ENCODE peak calls at places on chromosomes 7 and 10, in five cellular contexts. R is neural progenitor cell, M is lower lobe of right lung, V is stomach, B is adrenal gland. F is an unnamed sample.

GRCh38 chr7:47373871-47374451 is 207.9 kb downstream of the TNS3 start:
- DNase-seq in R (no peak), B (no peak), V (peak; percentile 79), M (no peak), F (no peak)

GRCh38 chr7:157235357-157236018 is 96.8 kb downstream of the UBE3C start:
- DNase-seq in R (no peak), B (no peak), M (no peak), V (no peak), F (no peak)

GRCh38 chr10:48670978-48671913 is 13.4 kb upstream of the WDFY4 start:
- DNase-seq in B (no peak), V (no peak), M (no peak), R (peak; percentile 81), F (no peak)

GRCh38 chr7:87604264-87604663 is 3.6 kb upstream of the ABCB1 start:
- DNase-seq in M (no peak), R (no peak), V (no peak), B (no peak), F (no peak)

GRCh38 chr7:108265007-108265406 is 134.8 kb upstream of the LAMB4 start:
- DNase-seq in V (no peak), R (no peak), M (no peak), B (no peak), F (no peak)

GRCh38 chr10:132459252-132460028 is 62.4 kb downstream of the PWWP2B start:
- DNase-seq in B (peak; percentile 12), M (peak; percentile 42), R (no peak), V (peak; percentile 63), F (no peak)

GRCh38 chr10:81882011-81882410 is 7.0 kb downstream of the NRG3 start:
- DNase-seq in V (no peak), M (no peak), R (no peak), B (no peak), F (no peak)

GRCh38 chr10:78894089-78894840 is 174.5 kb upstream of the ZMIZ1 start:
- DNase-seq in R (no peak), V (no peak), M (no peak), B (no peak), F (no peak)

GRCh38 chr7:84251183-84251845 is 56.7 kb upstream of the SEMA3A start:
- DNase-seq in M (no peak), B (no peak), R (peak; percentile 44), V (no peak), F (no peak)

GRCh38 chr10:26832960-26833359 is 27.8 kb downstream of the ABI1 start:
- DNase-seq in B (no peak), M (no peak), V (no peak), R (peak; percentile 63), F (no peak)

GRCh38 chr7:17965600-17965999 is 25.3 kb upstream of the SNX13 start:
- DNase-seq in R (no peak), V (no peak), B (no peak), M (no peak), F (no peak)

GRCh38 chr7:123916240-123916724 is 8.8 kb upstream of the SPAM1 start:
- DNase-seq in B (no peak), V (no peak), R (peak; percentile 76), M (no peak), F (no peak)

GRCh38 chr7:139252451-139252850 is 21.4 kb downstream of the UBN2 start:
- DNase-seq in B (no peak), V (no peak), R (no peak), M (no peak), F (no peak)

GRCh38 chr10:129332476-129332875 is 134.6 kb upstream of the MGMT start:
- DNase-seq in R (peak; percentile 75), V (no peak), M (no peak), B (no peak), F (peak; percentile 13)

GRCh38 chr10:90960355-90960814 is 39.5 kb upstream of the ANKRD1 start:
- DNase-seq in B (peak; percentile 40), V (no peak), M (no peak), R (no peak), F (no peak)

GRCh38 chr7:20329389-20330175 is 1.1 kb upstream of the ITGB8 start:
- DNase-seq in M (peak; percentile 75), B (peak; percentile 68), V (peak; percentile 59), R (peak; percentile 82), F (no peak)

GRCh38 chr7:41378156-41378555 is 324.7 kb downstream of the INHBA start:
- DNase-seq in B (no peak), M (no peak), V (no peak), R (no peak), F (no peak)

GRCh38 chr10:74888947-74889661 is 62.7 kb downstream of the KAT6B start:
- DNase-seq in R (peak; percentile 39), M (no peak), V (no peak), B (no peak), F (no peak)

GRCh38 chr7:27167916-27168264 is 2.6 kb upstream of the HOXA9 start:
- DNase-seq in V (no peak), B (no peak), M (no peak), R (no peak), F (no peak)

GRCh38 chr10:89042547-89042946 is 51.9 kb downstream of the FAS start:
- DNase-seq in V (no peak), B (no peak), R (no peak), M (no peak), F (no peak)

GRCh38 chr10:76324283-76324682 is 892.9 kb downstream of the LRMDA start:
- DNase-seq in R (no peak), V (peak; percentile 37), B (peak; percentile 35), M (peak; percentile 52), F (no peak)

GRCh38 chr7:80934286-80934685 is 15.4 kb upstream of the SEMA3C start:
- DNase-seq in V (no peak), B (no peak), R (no peak), M (no peak), F (no peak)

GRCh38 chr10:91409869-91410637 is at the start of gene HECTD2:
- DNase-seq in M (peak; percentile 90), V (peak; percentile 81), B (peak; percentile 80), R (peak; percentile 91), F (peak; percentile 85)

GRCh38 chr7:36607741-36608140 is 116.6 kb downstream of the AOAH start:
- DNase-seq in M (peak; percentile 64), V (no peak), B (no peak), R (no peak), F (no peak)

GRCh38 chr7:139784643-139785042 is 6.8 kb upstream of the HIPK2 start:
- DNase-seq in V (no peak), B (no peak), R (no peak), M (no peak), F (no peak)

GRCh38 chr7:44277851-44278250 is 47.5 kb downstream of the CAMK2B start:
- DNase-seq in B (peak; percentile 9), V (no peak), M (peak; percentile 35), R (no peak), F (no peak)

GRCh38 chr10:29876008-29876555 is 183.3 kb downstream of the JCAD start:
- DNase-seq in V (no peak), M (no peak), R (no peak), B (no peak), F (no peak)

GRCh38 chr10:120715214-120715613 is 135.9 kb upstream of the WDR11 start:
- DNase-seq in B (no peak), M (no peak), V (no peak), R (no peak), F (no peak)

GRCh38 chr10:91389636-91390512 is 20.3 kb upstream of the HECTD2 start:
- DNase-seq in R (peak; percentile 84), B (no peak), V (no peak), M (no peak), F (peak; percentile 66)

GRCh38 chr10:34710391-34710751 is 104.7 kb downstream of the PARD3 start:
- DNase-seq in R (no peak), M (no peak), V (no peak), B (peak; percentile 74), F (no peak)

GRCh38 chr10:48598243-48598935 is 6.5 kb downstream of the ARHGAP22 start:
- DNase-seq in V (no peak), R (no peak), B (no peak), M (no peak), F (no peak)

GRCh38 chr7:133940368-133940767 is 186.8 kb upstream of the LRGUK start:
- DNase-seq in V (no peak), M (no peak), B (no peak), R (no peak), F (no peak)

GRCh38 chr10:31142026-31142425 is 110.4 kb upstream of the ZNF438 start:
- DNase-seq in M (no peak), R (no peak), V (no peak), B (no peak), F (no peak)

GRCh38 chr7:105125745-105126144 is 111.7 kb downstream of the KMT2E start:
- DNase-seq in R (no peak), B (no peak), V (no peak), M (no peak), F (no peak)
- H3K36me3 ChIP-seq in R (no peaks in the 10 kb centered on the region), B (peaks cover 7% of the 10 kb centered on the region), V (peaks cover 13% of the 10 kb centered on the region), M (peaks cover 43% of the 10 kb centered on the region), F (peaks cover 27% of the 10 kb centered on the region)

DNA sequence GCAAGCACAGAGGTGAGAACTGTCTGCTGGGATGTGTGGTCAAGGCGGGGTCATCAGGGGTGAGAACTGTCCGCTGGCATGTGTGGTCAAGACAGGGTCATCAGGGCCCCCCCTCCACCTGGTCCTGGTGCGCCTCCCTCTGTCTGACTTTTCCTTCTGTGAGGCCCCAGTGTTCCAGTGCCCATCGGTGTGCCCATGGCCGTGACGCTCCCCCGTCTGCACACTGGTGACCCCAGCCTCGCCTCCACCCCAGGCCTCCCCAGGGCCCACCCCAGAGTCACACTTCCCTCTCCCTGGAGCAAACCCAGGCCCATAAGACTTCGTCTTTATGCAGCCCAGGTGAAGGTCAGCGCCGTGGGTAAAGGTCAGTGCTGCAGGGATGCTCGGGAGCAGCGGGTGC is 70.1 kb upstream of the TCERG1L start:
- DNase-seq in B (no peak), V (no peak), R (no peak), M (no peak), F (no peak)
- H3K9me3 ChIP-seq in B (no peaks in the 10 kb centered on the region), V (no peaks in the 10 kb centered on the region), R (no peaks in the 10 kb centered on the region), M (no peaks in the 10 kb centered on the region), F (no peaks in the 10 kb centered on the region)

GRCh38 chr7:43135129-43135528 is 22.7 kb downstream of the HECW1 start:
- DNase-seq in M (no peak), V (no peak), R (no peak), B (no peak), F (no peak)

GRCh38 chr7:43136064-43136463 is 23.6 kb downstream of the HECW1 start:
- DNase-seq in M (no peak), V (no peak), B (no peak), R (no peak), F (no peak)

GRCh38 chr7:43140186-43140585 is 27.7 kb downstream of the HECW1 start:
- DNase-seq in V (no peak), B (no peak), R (no peak), M (no peak), F (no peak)

GRCh38 chr7:43138710-43139601 is 26.5 kb downstream of the HECW1 start:
- DNase-seq in M (no peak), B (no peak), V (no peak), R (peak; percentile 60), F (no peak)

DNA sequence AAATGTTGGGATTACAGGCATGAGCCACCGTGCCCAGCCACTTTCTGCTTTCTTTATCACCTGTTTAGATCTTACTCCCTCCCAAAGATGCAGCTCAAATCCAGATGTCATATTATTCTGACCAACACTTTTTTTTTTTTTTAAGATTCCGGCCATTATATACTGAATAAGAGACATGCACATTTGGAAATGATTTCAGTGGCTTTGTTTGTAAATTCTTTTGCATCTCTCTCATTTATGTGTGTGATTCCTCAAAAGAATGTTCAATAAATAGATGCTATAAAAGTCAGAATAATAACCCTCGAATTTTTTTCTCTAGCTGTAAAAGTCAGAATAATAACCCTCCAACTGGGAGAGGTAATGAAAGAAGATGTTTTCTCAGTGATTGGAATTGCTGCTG is 25.4 kb downstream of the HECW1 start:
- DNase-seq in B (no peak), R (no peak), M (no peak), V (no peak), F (no peak)
- H3K4me1 ChIP-seq in B (no peaks in the 10 kb centered on the region), R (peaks cover 35% of the 10 kb centered on the region), M (no peaks in the 10 kb centered on the region), V (no peaks in the 10 kb centered on the region), F (no peaks in the 10 kb centered on the region)

GRCh38 chr7:148804343-148805234 is 79.5 kb downstream of the EZH2 start:
- DNase-seq in R (no peak), V (no peak), M (no peak), B (no peak), F (no peak)
- H3K36me3 ChIP-seq in R (peaks cover 14% of the 10 kb centered on the region), V (peaks cover 23% of the 10 kb centered on the region), M (peaks cover 44% of the 10 kb centered on the region), B (peaks cover 31% of the 10 kb centered on the region), F (peaks cover 11% of the 10 kb centered on the region)

F was measured in CD4-positive, alpha-beta memory T cell.